ENCODE peak calls at places on chromosomes 16 and 17, in nine cellular contexts. V is A172; W is endothelial cell; Z is HFFc6; D is MV-4-11; G is LoVo; K is foreskin melanocyte; A is cardiac fibroblast; X is stimulated activated CD4-positive, alpha-beta T cell treated with anti-CD3 and anti-CD28 coated beads, Interleukin-2, amount 100 ng/mL, for 48 hours. L is an unnamed sample.

GRCh38 chr17:5203908-5204294 is 12.2 kb upstream of the ZNF594 start:
- DNase-seq in X (no peak), G (no peak), K (no peak), W (no peak), D (no peak), Z (peak), V (peak), A (peak), L (no peak)

GRCh38 chr16:11089504-11090124 is 145.2 kb downstream of the CLEC16A start:
- DNase-seq in D (no peak), A (no peak), X (no peak), G (no peak), K (no peak), W (no peak), Z (no peak), V (peak), L (no peak)

GRCh38 chr16:49977427-49977826 is 47.6 kb upstream of the CNEP1R1 start:
- DNase-seq in D (no peak), K (no peak), G (no peak), Z (no peak), X (no peak), A (no peak), W (no peak), V (no peak), L (no peak)

GRCh38 chr17:30970757-30971567 is at the start of gene RNF135:
- DNase-seq in Z (peak), W (peak), D (peak), K (peak), X (peak), V (peak), A (peak), G (peak), L (peak)

GRCh38 chr17:56891751-56892150 is 22.1 kb downstream of the TRIM25 start:
- DNase-seq in K (no peak), Z (no peak), X (peak), V (no peak), G (no peak), D (no peak), A (peak), W (peak), L (peak)

GRCh38 chr16:5056347-5056746 is 9.4 kb downstream of the C16orf89 start:
- DNase-seq in K (no peak), V (no peak), W (peak), X (peak), Z (no peak), A (peak), D (peak), G (no peak), L (peak)

GRCh38 chr16:11994187-11995119 is 17.9 kb downstream of the SNX29 start:
- DNase-seq in Z (peak), A (peak), D (peak), X (no peak), V (peak), G (no peak), W (no peak), K (peak), L (peak)

GRCh38 chr16:9119795-9120194 is 28.4 kb downstream of the HAPSTR1 start:
- DNase-seq in V (no peak), A (peak), G (no peak), Z (peak), D (no peak), W (no peak), K (no peak), X (no peak), L (no peak)

GRCh38 chr17:16980813-16981731 is 9.2 kb upstream of the TNFRSF13B start:
- DNase-seq in D (peak), V (peak), X (no peak), K (no peak), A (peak), G (no peak), W (no peak), Z (no peak), L (no peak)

GRCh38 chr17:2264023-2264860 is 39.3 kb downstream of the SMG6 start:
- DNase-seq in D (peak), X (no peak), V (peak), K (no peak), Z (no peak), W (no peak), G (no peak), A (peak), L (no peak)

GRCh38 chr17:70855401-70856054 is 686.2 kb downstream of the KCNJ2 start:
- DNase-seq in X (no peak), K (no peak), A (peak), D (no peak), V (no peak), W (no peak), G (no peak), Z (no peak), L (no peak)

GRCh38 chr17:69427486-69428197 is 13.1 kb downstream of the MAP2K6 start:
- DNase-seq in G (no peak), K (no peak), X (no peak), Z (no peak), D (no peak), A (no peak), V (no peak), W (no peak), L (no peak)

GRCh38 chr17:35160354-35161201 is 13.0 kb downstream of the UNC45B start:
- DNase-seq in Z (no peak), G (no peak), K (no peak), W (no peak), A (no peak), V (no peak), X (no peak), D (peak), L (no peak)

GRCh38 chr17:15966183-15966878 is 21.4 kb downstream of the ADORA2B start:
- DNase-seq in G (no peak), V (no peak), K (no peak), Z (no peak), D (peak), W (peak), X (no peak), A (peak), L (peak)

GRCh38 chr17:33521784-33522183 is 228.7 kb upstream of the ASIC2 start:
- DNase-seq in Z (no peak), D (no peak), W (peak), X (no peak), A (no peak), K (no peak), V (no peak), G (no peak), L (no peak)

GRCh38 chr17:6105608-6106007 is 35.4 kb downstream of the WSCD1 start:
- DNase-seq in G (no peak), D (no peak), W (no peak), X (no peak), Z (no peak), K (no peak), V (no peak), A (no peak), L (no peak)

GRCh38 chr17:77622627-77623026 is 335.9 kb upstream of the TNRC6C start:
- DNase-seq in G (no peak), W (no peak), D (no peak), A (peak), X (no peak), V (no peak), K (no peak), Z (no peak), L (no peak)

GRCh38 chr17:29179232-29180036 is 764 bp downstream of the MYO18A start:
- DNase-seq in G (peak), K (no peak), A (no peak), Z (no peak), V (peak), W (peak), D (no peak), X (no peak), L (peak)

L was measured in KBM-7.